ENCODE peak calls at places on chromosomes 6 and 20, in seven cellular contexts. K is aorta; L is cardiac muscle cell; U is breast epithelium; I is A549; O is body of pancreas; E is CD8-positive, alpha-beta T cell. B is an unnamed sample. For H3K4me1, the result is how much of the 10 kb centered on the place peaks cover.

GRCh38 chr6:117538615-117539014 is 56.1 kb downstream of the DCBLD1 start:
- DNase-seq in I (no peak), K (no peak), E (no peak), U (no peak), O (no peak), L (no peak), B (peak)

GRCh38 chr6:11366183-11366933 is 133.9 kb upstream of the NEDD9 start:
- DNase-seq in O (no peak), L (no peak), U (no peak), K (no peak), I (peak), E (peak), B (peak)

GRCh38 chr20:43942661-43943285 is 28.1 kb downstream of the TOX2 start:
- DNase-seq in K (peak), U (no peak), L (peak), I (peak), E (no peak), O (no peak), B (peak)

GRCh38 chr6:75813476-75814250 is 64.6 kb downstream of the MYO6 start:
- DNase-seq in U (no peak), O (no peak), I (no peak), L (no peak), K (no peak), E (no peak), B (peak)

GRCh38 chr20:31605902-31606677 is 1.0 kb downstream of the ID1 start:
- DNase-seq in E (no peak), O (no peak), L (peak), K (peak), U (no peak), I (no peak), B (no peak)

GRCh38 chr20:7333846-7334245 is 566.4 kb downstream of the BMP2 start:
- DNase-seq in L (no peak), I (no peak), U (no peak), E (no peak), O (no peak), K (no peak), B (no peak)

GRCh38 chr20:3698511-3699436 is 13.6 kb downstream of the SIGLEC1 start:
- DNase-seq in L (no peak), K (no peak), O (no peak), I (no peak), U (no peak), E (no peak), B (no peak)

GRCh38 chr20:31710423-31711250 is 12.0 kb downstream of the BCL2L1 start:
- DNase-seq in O (peak), K (peak), I (no peak), E (no peak), L (no peak), U (no peak), B (peak)

GRCh38 chr6:36244641-36245280 is 25.1 kb upstream of the PNPLA1 start:
- DNase-seq in K (no peak), I (no peak), L (no peak), U (no peak), O (no peak), E (no peak), B (no peak)

GRCh38 chr6:39335780-39336541 is 13.5 kb upstream of the KCNK16 start:
- DNase-seq in I (no peak), U (no peak), O (no peak), K (no peak), L (peak), E (no peak), B (peak)

GRCh38 chr6:84258268-84258667 is 30.8 kb upstream of the CEP162 start:
- DNase-seq in U (no peak), K (no peak), L (peak), O (no peak), I (no peak), E (no peak), B (no peak)

GRCh38 chr6:3650959-3651697 is 100.4 kb downstream of the PXDC1 start:
- DNase-seq in O (no peak), E (no peak), I (no peak), L (peak), K (no peak), U (no peak), B (no peak)

GRCh38 chr6:107786179-107786578 is 37.9 kb downstream of the SCML4 start:
- DNase-seq in L (no peak), O (no peak), I (no peak), U (no peak), E (no peak), K (no peak), B (no peak)

GRCh38 chr6:41643899-41644269 is 5.6 kb downstream of the MDFI start:
- DNase-seq in U (no peak), I (no peak), L (no peak), E (no peak), O (no peak), K (no peak), B (no peak)

GRCh38 chr6:1885576-1886003 is 275.9 kb downstream of the FOXC1 start:
- DNase-seq in U (no peak), I (no peak), E (no peak), K (no peak), L (no peak), O (peak), B (no peak)

GRCh38 chr6:137950581-137950980 is 83.5 kb downstream of the TNFAIP3 start:
- DNase-seq in O (no peak), U (no peak), I (no peak), L (no peak), E (no peak), K (no peak), B (peak)

GRCh38 chr6:114366899-114367298 is 24.1 kb upstream of the HS3ST5 start:
- DNase-seq in O (no peak), E (no peak), I (no peak), K (no peak), L (no peak), U (no peak), B (no peak)

GRCh38 chr20:62927128-62927705 is 912 bp upstream of the DIDO1 start:
- DNase-seq in U (no peak), I (no peak), O (no peak), E (no peak), K (peak), L (no peak), B (no peak)

GRCh38 chr6:5302995-5303622 is 41.8 kb downstream of the FARS2 start:
- DNase-seq in O (peak), U (peak), L (peak), K (no peak), I (peak), E (peak), B (peak)

GRCh38 chr6:701696-702479 is 8.9 kb upstream of the EXOC2 start:
- DNase-seq in U (no peak), O (no peak), L (no peak), K (no peak), I (no peak), E (no peak), B (no peak)

GRCh38 chr20:14919473-14920157 is 582.2 kb upstream of the FLRT3 start:
- DNase-seq in I (peak), K (no peak), L (no peak), E (no peak), O (peak), U (no peak), B (no peak)

GRCh38 chr6:167219967-167220512 is 62.3 kb upstream of the GPR31 start:
- DNase-seq in L (no peak), O (no peak), E (no peak), K (no peak), U (no peak), I (no peak), B (no peak)

GRCh38 chr6:52534966-52535390 is 41.9 kb downstream of the TRAM2 start:
- DNase-seq in K (no peak), E (no peak), L (no peak), O (no peak), I (no peak), U (no peak), B (no peak)

GRCh38 chr6:16901777-16902176 is 140.5 kb upstream of the ATXN1 start:
- DNase-seq in I (no peak), L (peak), K (peak), E (no peak), U (no peak), O (peak), B (no peak)

GRCh38 chr20:58073945-58074920 is 154.2 kb downstream of the ANKRD60 start:
- DNase-seq in U (no peak), E (no peak), O (no peak), K (no peak), I (no peak), L (peak), B (no peak)

GRCh38 chr6:142881771-142882170 is 63.2 kb downstream of the HIVEP2 start:
- DNase-seq in O (no peak), I (no peak), L (no peak), K (no peak), U (no peak), E (no peak), B (no peak)

GRCh38 chr6:20800229-20800628 is 266.0 kb downstream of the CDKAL1 start:
- DNase-seq in O (no peak), I (no peak), U (no peak), E (no peak), K (no peak), L (no peak), B (no peak)

GRCh38 chr6:40585661-40586269 is 1.4 kb downstream of the LRFN2 start:
- DNase-seq in K (no peak), O (no peak), E (no peak), U (no peak), L (no peak), I (no peak), B (no peak)

GRCh38 chr6:137493218-137494038 is 766 bp downstream of the OLIG3 start:
- DNase-seq in K (no peak), I (no peak), O (peak), U (no peak), E (no peak), L (no peak), B (no peak)

GRCh38 chr6:474454-475185 is 83.1 kb downstream of the IRF4 start:
- DNase-seq in E (peak), I (no peak), K (no peak), U (no peak), O (no peak), L (peak), B (peak)

GRCh38 chr6:115720900-115721299 is 339.8 kb downstream of the FRK start:
- DNase-seq in O (no peak), I (no peak), K (no peak), L (no peak), E (no peak), U (no peak), B (no peak)

GRCh38 chr6:43743682-43744381 is 26.2 kb upstream of the VEGFA start:
- DNase-seq in U (no peak), O (no peak), E (no peak), I (no peak), K (no peak), L (no peak), B (no peak)

GRCh38 chr6:43742931-43743632 is 26.9 kb upstream of the VEGFA start:
- DNase-seq in K (no peak), O (no peak), U (no peak), E (no peak), I (no peak), L (no peak), B (no peak)

GRCh38 chr6:43746071-43746470 is 23.9 kb upstream of the VEGFA start:
- DNase-seq in K (peak), L (no peak), O (no peak), I (no peak), U (no peak), E (no peak), B (no peak)

GRCh38 chr6:43744931-43745727 is 24.9 kb upstream of the VEGFA start:
- DNase-seq in E (no peak), K (peak), L (no peak), U (no peak), O (no peak), I (no peak), B (no peak)

DNA sequence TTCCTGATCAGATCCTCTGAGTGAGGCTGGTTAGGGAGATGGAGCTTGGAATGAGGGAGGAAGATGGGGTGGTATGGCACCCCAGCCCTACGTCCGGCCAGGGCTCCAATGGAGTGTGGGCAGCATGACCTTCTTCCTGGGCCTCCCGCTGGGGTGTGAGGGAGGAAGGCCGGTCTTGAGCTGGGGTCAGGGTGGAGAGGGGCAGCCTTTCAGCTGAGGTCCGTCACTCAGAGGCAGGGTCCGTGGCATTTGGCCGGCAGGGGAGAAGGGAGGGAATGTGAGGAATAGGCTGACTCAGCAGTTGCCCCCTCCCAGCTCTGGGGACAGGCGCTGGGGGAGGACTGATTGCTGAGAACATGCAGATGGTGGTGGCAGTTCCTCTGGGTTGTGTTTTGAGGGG is 25.5 kb upstream of the VEGFA start:
- DNase-seq in E (no peak), U (no peak), K (no peak), L (no peak), O (no peak), I (no peak), B (no peak)
- H3K27ac ChIP-seq in E (no peak), U (no peak), K (no peak), L (no peak), O (no peak), I (no peak), B (no peak)

GRCh38 chr6:32194388-32194787 is 1.9 kb upstream of the GPSM3 start:
- DNase-seq in I (no peak), L (no peak), U (no peak), E (no peak), O (no peak), K (no peak), B (no peak)
- H3K4me1 ChIP-seq in I (under half), L (under half), U (under half), E (under half), O (under half), K (under half), B (under half)

DNA sequence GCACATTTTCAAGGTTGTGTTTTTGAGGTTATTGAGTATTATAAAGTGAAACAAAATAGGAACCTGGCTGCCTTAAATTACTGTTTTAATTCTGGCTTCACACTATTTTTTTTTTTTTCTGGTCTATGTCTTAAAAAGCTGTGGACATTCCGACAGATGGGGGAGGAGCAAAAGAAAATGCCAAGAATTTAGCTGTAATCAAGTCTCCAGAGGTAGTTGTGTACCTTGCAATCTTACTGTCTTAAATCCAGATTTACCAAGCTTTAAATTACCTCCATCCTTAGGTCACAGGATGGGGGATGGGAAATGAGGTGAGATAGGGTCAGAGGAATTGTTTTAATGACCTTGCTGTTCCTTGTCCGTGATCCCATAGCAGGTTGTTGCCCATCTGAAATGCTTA is 182.8 kb downstream of the UTRN start:
- DNase-seq in L (peak), E (no peak), U (no peak), O (no peak), I (no peak), K (no peak), B (no peak)
- H3K27ac ChIP-seq in L (no peak), E (no peak), U (no peak), O (no peak), I (no peak), K (no peak), B (no peak)

GRCh38 chr6:157982580-157983438 is 1.1 kb downstream of the SYNJ2 start:
- DNase-seq in O (peak), U (peak), K (no peak), L (peak), I (peak), E (no peak), B (peak)
- H3K4me1 ChIP-seq in O (half or more), U (under half), K (under half), L (under half), I (under half), E (under half), B (under half)

GRCh38 chr20:10006461-10006860 is 28.3 kb upstream of the ANKEF1 start:
- DNase-seq in O (no peak), K (no peak), U (no peak), L (no peak), E (no peak), I (no peak), B (no peak)
- H3K27ac ChIP-seq in O (no peak), K (no peak), U (no peak), L (no peak), E (no peak), I (no peak), B (no peak)

DNA sequence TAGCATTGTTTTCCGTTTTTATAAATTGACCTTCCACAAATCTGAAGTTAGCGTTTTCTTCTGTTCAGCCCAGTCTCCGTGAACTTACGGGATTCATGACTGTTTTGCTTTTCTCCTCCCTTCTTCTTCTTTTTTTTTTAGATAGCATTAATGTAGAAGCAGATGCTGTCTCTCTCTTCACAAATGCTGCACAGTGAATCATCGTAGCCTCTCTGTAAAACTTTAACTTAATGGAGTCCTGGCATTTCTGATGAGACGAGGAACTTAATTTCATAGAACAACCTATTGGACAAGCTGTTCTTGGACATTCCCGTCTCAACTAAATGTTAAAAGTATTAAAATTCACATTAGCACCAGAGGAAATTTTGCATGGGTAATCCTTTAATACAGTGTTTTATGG is 138.0 kb upstream of the EEF1E1 start:
- DNase-seq in U (no peak), L (no peak), O (no peak), I (no peak), K (no peak), E (no peak), B (no peak)
- H3K4me1 ChIP-seq in U (under half), L (under half), O (under half), I (under half), K (under half), E (under half), B (under half)

GRCh38 chr6:119542037-119542436 is 192.5 kb upstream of the MAN1A1 start:
- DNase-seq in K (no peak), U (no peak), E (no peak), I (no peak), O (no peak), L (no peak), B (no peak)
- H3K27ac ChIP-seq in K (no peak), U (no peak), E (no peak), I (no peak), O (no peak), L (no peak), B (no peak)

B was measured in MM.1S.